ENCODE peak calls at places on chromosomes 13 and 19, in nine cellular contexts. P, D, L, O, A, W, S, U and R are unnamed samples. For H3K4me1, the result is how much of the 10 kb centered on the place peaks cover.

GRCh38 chr13:99926014-99926731 is 45.4 kb downstream of the ZIC5 start:
- DNase-seq in P (no peak), D (no peak), L (no peak), O (peak), A (no peak), W (peak), S (no peak), U (peak), R (peak)

GRCh38 chr19:10758978-10759377 is 41.1 kb downstream of the DNM2 start:
- DNase-seq in P (no peak), D (no peak), L (no peak), O (no peak), A (no peak), W (no peak), S (no peak), U (no peak), R (no peak)

GRCh38 chr13:90448466-90449037 is 898.9 kb upstream of the MIR17HG start:
- DNase-seq in P (no peak), D (no peak), L (no peak), O (no peak), A (no peak), W (no peak), S (no peak), U (no peak), R (no peak)

GRCh38 chr13:60838581-60838980 is 441.6 kb downstream of the TDRD3 start:
- DNase-seq in P (no peak), D (no peak), L (no peak), O (no peak), A (no peak), W (no peak), S (no peak), U (no peak), R (no peak)

GRCh38 chr13:108352599-108352998 is 83.1 kb downstream of the TNFSF13B start:
- DNase-seq in P (no peak), D (no peak), L (no peak), O (no peak), A (no peak), W (no peak), S (no peak), U (no peak), R (no peak)

GRCh38 chr13:91381371-91381770 is 17.1 kb upstream of the GPC5 start:
- DNase-seq in P (no peak), D (no peak), L (no peak), O (no peak), A (no peak), W (no peak), S (no peak), U (no peak), R (no peak)

GRCh38 chr19:38055655-38056521 is 148.9 kb downstream of the SIPA1L3 start:
- DNase-seq in P (no peak), D (peak), L (no peak), O (no peak), A (no peak), W (no peak), S (no peak), U (no peak), R (peak)

GRCh38 chr13:66803013-66803739 is 427.0 kb downstream of the PCDH9 start:
- DNase-seq in P (no peak), D (no peak), L (no peak), O (no peak), A (no peak), W (no peak), S (no peak), U (no peak), R (no peak)

GRCh38 chr19:15534957-15535864 is 26.9 kb downstream of the CYP4F22 start:
- DNase-seq in P (no peak), D (no peak), L (no peak), O (no peak), A (no peak), W (no peak), S (no peak), U (no peak), R (no peak)

GRCh38 chr13:28449826-28450773 is 44.8 kb downstream of the FLT1 start:
- DNase-seq in P (no peak), D (no peak), L (no peak), O (no peak), A (no peak), W (no peak), S (no peak), U (no peak), R (no peak)

GRCh38 chr13:39810091-39810877 is 154.8 kb downstream of the COG6 start:
- DNase-seq in P (no peak), D (no peak), L (no peak), O (no peak), A (no peak), W (no peak), S (no peak), U (no peak), R (no peak)

GRCh38 chr13:98658131-98658530 is 81.2 kb upstream of the STK24 start:
- DNase-seq in P (no peak), D (no peak), L (no peak), O (peak), A (no peak), W (no peak), S (no peak), U (peak), R (peak)

GRCh38 chr19:43780706-43781525 is at the start of gene KCNN4:
- DNase-seq in P (no peak), D (peak), L (no peak), O (peak), A (no peak), W (no peak), S (no peak), U (peak), R (no peak)
- H3K4me1 ChIP-seq in P (under half), D (half or more), L (under half), O (under half), A (under half), W (under half), S (under half), U (under half), R (under half)

GRCh38 chr19:5966941-5967340 is 11.0 kb downstream of the RANBP3 start:
- DNase-seq in P (no peak), D (no peak), L (no peak), O (no peak), A (no peak), W (no peak), S (no peak), U (no peak), R (no peak)
- H3K4me1 ChIP-seq in P (under half), D (half or more), L (under half), O (under half), A (half or more), W (half or more), S (under half), U (under half), R (half or more)

GRCh38 chr13:101930331-101930730 is 471.5 kb downstream of the FGF14 start:
- DNase-seq in P (no peak), D (no peak), L (no peak), O (no peak), A (no peak), W (no peak), S (no peak), U (no peak), R (no peak)
- H3K4me1 ChIP-seq in P (under half), D (under half), L (under half), O (under half), A (under half), W (under half), S (under half), U (under half), R (under half)

GRCh38 chr13:76023644-76024043 is 387.5 kb downstream of the LMO7 start:
- DNase-seq in P (no peak), D (no peak), L (no peak), O (no peak), A (no peak), W (no peak), S (no peak), U (no peak), R (no peak)

GRCh38 chr13:76024151-76024550 is 388.0 kb downstream of the LMO7 start:
- DNase-seq in P (no peak), D (no peak), L (no peak), O (no peak), A (no peak), W (no peak), S (no peak), U (no peak), R (no peak)

GRCh38 chr13:76027131-76027530 is 391.0 kb downstream of the LMO7 start:
- DNase-seq in P (no peak), D (no peak), L (no peak), O (no peak), A (no peak), W (no peak), S (no peak), U (no peak), R (no peak)

GRCh38 chr13:76029088-76029487 is 393.0 kb downstream of the LMO7 start:
- DNase-seq in P (no peak), D (no peak), L (no peak), O (no peak), A (no peak), W (no peak), S (no peak), U (no peak), R (no peak)

GRCh38 chr13:76025392-76025791 is 389.3 kb downstream of the LMO7 start:
- DNase-seq in P (no peak), D (no peak), L (no peak), O (no peak), A (no peak), W (no peak), S (no peak), U (no peak), R (no peak)
- H3K4me1 ChIP-seq in P (under half), D (under half), L (under half), O (under half), A (under half), W (under half), S (under half), U (under half), R (under half)

DNA sequence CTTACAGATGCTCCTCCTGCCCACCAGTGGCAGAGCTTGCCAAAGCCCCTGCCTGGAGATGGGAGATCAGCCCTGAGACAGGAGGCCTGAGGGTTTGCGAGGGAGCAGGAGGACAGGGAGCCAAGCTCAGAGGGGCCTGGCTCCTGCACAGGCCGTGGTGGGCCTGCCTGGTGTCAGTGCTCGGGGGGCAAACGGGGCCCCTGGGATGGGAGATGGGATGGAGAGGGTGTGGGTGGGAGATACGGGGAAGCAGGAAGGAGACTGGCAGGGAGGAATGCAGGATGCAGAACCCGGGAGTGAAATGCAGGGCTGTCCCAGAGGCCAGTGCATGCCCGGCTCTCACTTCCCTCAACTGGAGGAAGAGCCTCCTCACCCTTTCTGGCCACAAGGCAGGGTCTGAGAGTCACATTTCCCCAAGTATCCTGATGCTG is 19.9 kb downstream of the ELAVL1 start:
- DNase-seq in P (no peak), D (peak), L (no peak), O (no peak), A (no peak), W (no peak), S (no peak), U (no peak), R (no peak)
- H3K4me1 ChIP-seq in P (under half), D (under half), L (under half), O (under half), A (under half), W (under half), S (under half), U (under half), R (under half)